ENCODE peak calls at places on chromosomes 6 and 20, in five cellular contexts. Y, R, X, S and N are unnamed samples.
A peak's percentile ranks its signal among the peaks of the same experiment; 100 is the strongest.

GRCh38 chr6:7050911-7051779 is 56.6 kb upstream of the RREB1 start:
- DNase-seq in Y (no peak), R (peak; percentile 59), X (peak; percentile 72), S (no peak), N (peak; percentile 81)

GRCh38 chr6:62707156-62707555 is 421.1 kb upstream of the KHDRBS2 start:
- DNase-seq in Y (no peak), R (no peak), X (no peak), S (peak; percentile 1), N (no peak)

GRCh38 chr6:142542704-142543233 is 241.0 kb downstream of the ADGRG6 start:
- DNase-seq in Y (no peak), R (no peak), X (no peak), S (no peak), N (no peak)

GRCh38 chr6:52921743-52922142 is 12.2 kb upstream of the GSTA3 start:
- DNase-seq in Y (no peak), R (no peak), X (no peak), S (no peak), N (no peak)

GRCh38 chr6:33590531-33591198 is 10.6 kb upstream of the BAK1 start:
- DNase-seq in Y (no peak), R (no peak), X (no peak), S (no peak), N (no peak)

GRCh38 chr6:165701564-165702354 is 38.7 kb upstream of the PDE10A start:
- DNase-seq in Y (no peak), R (no peak), X (no peak), S (no peak), N (no peak)

GRCh38 chr6:26216886-26217713 is 129.9 kb downstream of the HFE start:
- DNase-seq in Y (peak; percentile 62), R (peak; percentile 91), X (peak; percentile 90), S (peak; percentile 69), N (peak; percentile 96)

GRCh38 chr6:116016846-116017545 is 43.7 kb downstream of the FRK start:
- DNase-seq in Y (no peak), R (no peak), X (no peak), S (no peak), N (peak; percentile 71)

GRCh38 chr20:61949363-61949713 is 116.3 kb downstream of the TAF4 start:
- DNase-seq in Y (no peak), R (peak; percentile 6), X (no peak), S (no peak), N (no peak)

GRCh38 chr6:150633466-150633795 is 33.7 kb downstream of the PLEKHG1 start:
- DNase-seq in Y (no peak), R (no peak), X (no peak), S (no peak), N (no peak)

GRCh38 chr6:139010674-139011073 is 17.9 kb upstream of the ABRACL start:
- DNase-seq in Y (no peak), R (no peak), X (no peak), S (no peak), N (peak; percentile 41)

GRCh38 chr6:45923831-45924391 is 91.7 kb downstream of the CLIC5 start:
- DNase-seq in Y (no peak), R (no peak), X (no peak), S (no peak), N (no peak)

GRCh38 chr6:169173532-169174268 is 79.9 kb downstream of the THBS2 start:
- DNase-seq in Y (no peak), R (no peak), X (peak; percentile 36), S (no peak), N (no peak)

GRCh38 chr20:44990425-44990824 is 24.1 kb downstream of the STK4 start:
- DNase-seq in Y (no peak), R (no peak), X (no peak), S (no peak), N (no peak)

GRCh38 chr20:64154590-64155257 is 9.5 kb upstream of the MYT1 start:
- DNase-seq in Y (no peak), R (no peak), X (no peak), S (no peak), N (no peak)

GRCh38 chr20:35741892-35742740 is at the start of gene RBM39:
- DNase-seq in Y (peak; percentile 98), R (peak; percentile 99), X (peak; percentile 99), S (peak; percentile 100), N (peak; percentile 100)

GRCh38 chr6:34115396-34116314 is 30.2 kb downstream of the GRM4 start:
- DNase-seq in Y (no peak), R (peak; percentile 69), X (peak; percentile 76), S (no peak), N (no peak)

GRCh38 chr6:126372626-126373025 is 32.7 kb downstream of the CENPW start:
- DNase-seq in Y (no peak), R (no peak), X (no peak), S (no peak), N (no peak)

GRCh38 chr6:106445508-106445878 is 85.0 kb downstream of the CRYBG1 start:
- DNase-seq in Y (no peak), R (no peak), X (no peak), S (no peak), N (no peak)

GRCh38 chr6:160930547-160931377 is 60.8 kb upstream of the MAP3K4 start:
- DNase-seq in Y (peak; percentile 10), R (peak; percentile 77), X (peak; percentile 86), S (peak; percentile 68), N (peak; percentile 22)

GRCh38 chr20:10741060-10741459 is 67.3 kb upstream of the JAG1 start:
- DNase-seq in Y (no peak), R (no peak), X (no peak), S (no peak), N (no peak)

GRCh38 chr6:134826889-134827737 is 122.8 kb downstream of the ALDH8A1 start:
- DNase-seq in Y (no peak), R (no peak), X (no peak), S (peak; percentile 88), N (no peak)

GRCh38 chr6:127879685-127880084 is 21.2 kb downstream of the THEMIS start:
- DNase-seq in Y (no peak), R (peak; percentile 81), X (peak; percentile 79), S (no peak), N (peak; percentile 94)

GRCh38 chr6:8180327-8181161 is 78.2 kb upstream of the EEF1E1 start:
- DNase-seq in Y (no peak), R (no peak), X (peak; percentile 73), S (no peak), N (no peak)

GRCh38 chr6:121333196-121333595 is 1.1 kb downstream of the TBC1D32 start:
- DNase-seq in Y (no peak), R (no peak), X (no peak), S (no peak), N (no peak)